ENCODE peak calls at places on chromosomes 3 and 15, in five cellular contexts. One of them, this sample, is unnamed.
A peak's percentile ranks its signal among the peaks of the same experiment; 100 is the strongest.

GRCh38 chr15:53836618-53837017 is 77.2 kb upstream of the WDR72 start:
- DNase-seq in GM23338: no peak
- DNase-seq in astrocyte: no peak
- DNase-seq in stomach: no peak
- DNase-seq in hepatocyte: peak; percentile 28
- DNase-seq in this sample: no peak

GRCh38 chr3:79247367-79248103 is 520.3 kb downstream of the ROBO1 start:
- DNase-seq in GM23338: no peak
- DNase-seq in astrocyte: peak; percentile 75
- DNase-seq in stomach: no peak
- DNase-seq in hepatocyte: peak; percentile 7
- DNase-seq in this sample: no peak

GRCh38 chr15:78103406-78104118 is 11.2 kb downstream of the SH2D7 start:
- DNase-seq in GM23338: no peak
- DNase-seq in astrocyte: no peak
- DNase-seq in stomach: peak; percentile 41
- DNase-seq in hepatocyte: no peak
- DNase-seq in this sample: no peak

GRCh38 chr3:160395297-160395696 is 3.7 kb downstream of the IFT80 start:
- DNase-seq in GM23338: no peak
- DNase-seq in astrocyte: peak; percentile 87
- DNase-seq in stomach: no peak
- DNase-seq in hepatocyte: no peak
- DNase-seq in this sample: no peak

GRCh38 chr3:177739461-177739860 is 542.2 kb upstream of the TBL1XR1 start:
- DNase-seq in GM23338: no peak
- DNase-seq in astrocyte: no peak
- DNase-seq in stomach: no peak
- DNase-seq in hepatocyte: no peak
- DNase-seq in this sample: no peak

GRCh38 chr3:57160046-57160730 is 5.0 kb downstream of the IL17RD start:
- DNase-seq in GM23338: peak; percentile 74
- DNase-seq in astrocyte: no peak
- DNase-seq in stomach: no peak
- DNase-seq in hepatocyte: no peak
- DNase-seq in this sample: no peak

GRCh38 chr15:51736646-51737537 is 563 bp downstream of the LYSMD2 start:
- DNase-seq in GM23338: peak; percentile 70
- DNase-seq in astrocyte: no peak
- DNase-seq in stomach: peak; percentile 53
- DNase-seq in hepatocyte: peak; percentile 41
- DNase-seq in this sample: peak; percentile 73

GRCh38 chr15:59591372-59591771 is 20.2 kb upstream of the GCNT3 start:
- DNase-seq in GM23338: no peak
- DNase-seq in astrocyte: no peak
- DNase-seq in stomach: no peak
- DNase-seq in hepatocyte: no peak
- DNase-seq in this sample: no peak

GRCh38 chr3:177758131-177758530 is 560.8 kb upstream of the TBL1XR1 start:
- DNase-seq in GM23338: peak; percentile 14
- DNase-seq in astrocyte: no peak
- DNase-seq in stomach: no peak
- DNase-seq in hepatocyte: no peak
- DNase-seq in this sample: no peak

GRCh38 chr15:90000175-90000923 is 775 bp upstream of the ZNF710 start:
- DNase-seq in GM23338: peak; percentile 48
- DNase-seq in astrocyte: no peak
- DNase-seq in stomach: no peak
- DNase-seq in hepatocyte: peak; percentile 60
- DNase-seq in this sample: peak; percentile 29

GRCh38 chr15:48754011-48754410 is 56.9 kb downstream of the CEP152 start:
- DNase-seq in GM23338: no peak
- DNase-seq in astrocyte: peak; percentile 3
- DNase-seq in stomach: no peak
- DNase-seq in hepatocyte: no peak
- DNase-seq in this sample: no peak

GRCh38 chr3:55343486-55344357 is 143.4 kb downstream of the WNT5A start:
- DNase-seq in GM23338: no peak
- DNase-seq in astrocyte: peak; percentile 36
- DNase-seq in stomach: no peak
- DNase-seq in hepatocyte: no peak
- DNase-seq in this sample: no peak

GRCh38 chr3:121111914-121112612 is 204.1 kb downstream of the STXBP5L start:
- DNase-seq in GM23338: peak; percentile 86
- DNase-seq in astrocyte: no peak
- DNase-seq in stomach: no peak
- DNase-seq in hepatocyte: peak; percentile 10
- DNase-seq in this sample: no peak

GRCh38 chr15:41990243-41990605 is 17.9 kb upstream of the EHD4 start:
- DNase-seq in GM23338: no peak
- DNase-seq in astrocyte: no peak
- DNase-seq in stomach: no peak
- DNase-seq in hepatocyte: no peak
- DNase-seq in this sample: no peak

GRCh38 chr3:153843994-153844393 is 277.2 kb upstream of the ARHGEF26 start:
- DNase-seq in GM23338: no peak
- DNase-seq in astrocyte: no peak
- DNase-seq in stomach: no peak
- DNase-seq in hepatocyte: no peak
- DNase-seq in this sample: no peak
- H3K4me1 ChIP-seq in GM23338: no peaks in the 10 kb centered on the region
- H3K4me1 ChIP-seq in astrocyte: no peaks in the 10 kb centered on the region
- H3K4me1 ChIP-seq in stomach: no peaks in the 10 kb centered on the region
- H3K4me1 ChIP-seq in hepatocyte: no peaks in the 10 kb centered on the region
- H3K4me1 ChIP-seq in this sample: no peaks in the 10 kb centered on the region

DNA sequence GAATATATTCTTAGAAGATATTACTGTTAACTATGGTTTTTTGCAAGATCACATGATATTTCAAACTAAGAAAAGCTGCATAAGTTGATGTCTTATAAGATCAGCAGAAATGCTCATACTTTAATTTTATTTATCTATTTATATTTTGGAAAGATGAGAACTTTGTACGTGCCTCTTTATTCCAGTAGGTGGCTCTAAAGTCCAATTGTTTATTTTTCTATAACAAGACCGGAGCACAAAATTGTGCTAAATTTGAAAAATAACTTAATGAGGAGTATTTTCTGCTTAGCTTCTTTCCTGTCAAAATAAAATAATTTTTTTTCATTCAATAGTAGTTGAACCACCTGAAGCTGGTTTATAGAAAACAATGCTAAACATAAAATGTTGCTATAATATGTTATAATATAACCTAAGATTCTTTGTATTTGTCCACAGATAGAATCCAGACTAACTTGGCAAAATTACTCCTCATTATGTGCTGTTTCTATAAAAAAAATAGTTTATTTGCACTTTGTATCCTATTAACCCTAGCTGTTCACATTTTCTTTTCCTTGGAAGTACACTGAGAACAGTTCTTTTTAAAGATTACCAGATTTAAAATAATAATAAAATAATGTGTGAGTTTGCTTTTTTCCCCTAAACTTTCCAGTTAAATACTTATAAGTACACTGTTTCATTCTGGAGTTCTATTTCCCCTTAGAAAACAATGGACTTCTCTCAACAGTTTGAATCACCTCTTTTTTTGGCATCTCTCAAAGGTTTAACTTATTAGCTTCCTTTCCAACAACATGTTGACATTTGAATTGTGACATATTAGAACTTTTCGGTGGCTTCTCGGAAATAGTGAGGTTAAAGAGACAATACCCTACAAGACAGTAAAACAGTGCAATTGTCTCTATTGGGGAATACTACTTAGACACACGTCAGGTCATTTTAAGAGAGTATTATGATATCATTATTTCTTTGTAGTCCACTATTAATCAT is 530.0 kb downstream of the MECOM start:
- DNase-seq in GM23338: peak; percentile 18
- DNase-seq in astrocyte: no peak
- DNase-seq in stomach: no peak
- DNase-seq in hepatocyte: no peak
- DNase-seq in this sample: no peak
- TF ChIP-seq CTCF in GM23338: peak; percentile 55
- TF ChIP-seq CTCF in astrocyte: peak; percentile 33
- TF ChIP-seq CTCF in stomach: peak; percentile 39
- TF ChIP-seq CTCF in hepatocyte: peak; percentile 68
- TF ChIP-seq CTCF in this sample: no peak

DNA sequence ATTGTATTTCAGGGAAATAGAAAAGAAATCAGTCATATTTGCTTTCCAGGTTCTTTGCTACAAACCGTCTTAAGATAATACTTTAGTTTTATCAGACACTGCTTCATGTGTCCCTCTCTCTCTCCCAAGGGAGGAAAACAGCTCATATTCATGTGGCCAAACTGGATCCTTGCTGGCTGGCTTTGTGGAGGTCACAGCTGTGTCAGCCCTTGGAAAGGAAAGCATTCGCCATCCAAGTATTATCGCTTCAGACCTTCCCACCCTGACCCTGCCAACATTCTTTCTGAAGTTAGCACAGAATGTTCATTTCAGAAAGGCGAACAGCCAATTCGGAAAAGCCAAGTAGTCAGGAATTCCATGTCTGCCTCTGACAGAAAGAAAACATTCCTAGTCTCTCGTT is 213.7 kb downstream of the FEZF2 start:
- DNase-seq in GM23338: no peak
- DNase-seq in astrocyte: peak; percentile 84
- DNase-seq in stomach: peak; percentile 76
- DNase-seq in hepatocyte: no peak
- DNase-seq in this sample: peak; percentile 94
- H3K4me3 ChIP-seq in GM23338: no peak overlapping the region
- H3K4me3 ChIP-seq in astrocyte: no peak overlapping the region
- H3K4me3 ChIP-seq in stomach: no peak overlapping the region
- H3K4me3 ChIP-seq in hepatocyte: no peak overlapping the region
- H3K4me3 ChIP-seq in this sample: peak overlapping the region; percentile 5

DNA sequence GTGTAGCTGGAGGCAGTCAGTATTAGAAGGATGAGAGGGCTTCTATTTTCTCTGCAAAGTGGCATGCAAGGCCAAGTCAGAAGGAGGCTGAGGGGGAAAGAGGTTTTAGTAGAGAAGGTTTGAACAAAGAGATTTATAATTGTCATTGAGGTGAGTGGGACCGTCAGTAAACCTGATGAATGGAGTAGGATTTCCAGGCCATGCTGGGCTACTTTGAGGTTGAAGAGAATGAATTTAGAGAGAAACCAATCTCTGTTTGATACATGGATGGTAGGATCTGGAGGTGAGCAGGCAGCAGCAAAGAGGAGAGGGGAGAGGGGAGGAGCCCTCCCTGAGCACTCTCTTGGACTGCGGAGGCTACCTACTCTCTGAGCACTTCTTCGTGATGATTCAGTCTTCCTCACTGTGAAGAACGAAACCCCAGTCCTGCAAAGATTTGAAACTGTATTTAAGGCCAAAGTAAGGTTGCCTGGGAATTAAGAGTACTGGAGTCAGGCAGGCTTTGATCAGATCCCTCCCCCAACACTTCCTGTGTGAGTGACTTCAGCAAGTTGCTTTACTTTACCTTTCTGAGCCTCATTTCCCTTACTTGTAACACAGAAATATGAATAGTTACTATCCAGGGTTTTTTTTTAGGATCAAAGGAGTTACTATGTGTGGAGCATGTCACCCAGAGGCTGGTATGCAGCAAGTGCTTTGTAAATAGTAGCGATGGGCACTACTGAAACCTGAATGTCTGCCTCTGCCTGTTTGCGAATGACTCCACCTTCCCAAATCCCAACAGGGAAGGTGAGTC is 75.8 kb downstream of the RPL39L start:
- DNase-seq in GM23338: peak; percentile 37
- DNase-seq in astrocyte: peak; percentile 35
- DNase-seq in stomach: no peak
- DNase-seq in hepatocyte: no peak
- DNase-seq in this sample: no peak
- H3K4me1 ChIP-seq in GM23338: peaks cover 25% of the 10 kb centered on the region
- H3K4me1 ChIP-seq in astrocyte: peaks cover 6% of the 10 kb centered on the region
- H3K4me1 ChIP-seq in stomach: peaks cover 13% of the 10 kb centered on the region
- H3K4me1 ChIP-seq in hepatocyte: peaks cover 24% of the 10 kb centered on the region
- H3K4me1 ChIP-seq in this sample: peaks cover 5% of the 10 kb centered on the region

GRCh38 chr3:65974505-65974904 is 64.2 kb downstream of the MAGI1 start:
- DNase-seq in GM23338: peak; percentile 59
- DNase-seq in astrocyte: no peak
- DNase-seq in stomach: no peak
- DNase-seq in hepatocyte: no peak
- DNase-seq in this sample: no peak
- TF ChIP-seq CTCF in GM23338: peak; percentile 15
- TF ChIP-seq CTCF in astrocyte: no peak
- TF ChIP-seq CTCF in stomach: no peak
- TF ChIP-seq CTCF in hepatocyte: no peak
- TF ChIP-seq CTCF in this sample: no peak

This sample was measured in tibial artery.